ENCODE peak calls at places on chromosomes 11 and 22, in six cellular contexts. X is COR-L47; G is HS-27A; W is colonic mucosa; D is effector CD8-positive, alpha-beta T cell; H is memory B cell. F is an unnamed sample.

GRCh38 chr11:6443269-6444003 is 2.6 kb upstream of the HPX start:
- DNase-seq in W (peak; percentile 55), G (peak; percentile 23), H (peak; percentile 34), D (peak; percentile 41), X (no peak), F (peak; percentile 43)

GRCh38 chr11:82012276-82012675 is 721.4 kb downstream of the FAM181B start:
- DNase-seq in X (no peak), W (no peak), D (no peak), H (no peak), G (no peak), F (no peak)

GRCh38 chr11:61756147-61756451 is 3.7 kb downstream of the MYRF start:
- DNase-seq in G (no peak), W (no peak), H (no peak), X (no peak), D (no peak), F (no peak)

GRCh38 chr11:35907648-35908431 is 36.0 kb upstream of the LDLRAD3 start:
- DNase-seq in H (no peak), W (no peak), D (no peak), X (no peak), G (no peak), F (no peak)

GRCh38 chr11:44112083-44112865 is 16.8 kb downstream of the EXT2 start:
- DNase-seq in H (no peak), D (no peak), W (no peak), X (peak; percentile 76), G (no peak), F (no peak)

GRCh38 chr22:26687439-26687838 is 30.1 kb downstream of the MIAT start:
- DNase-seq in H (no peak), D (no peak), X (no peak), G (no peak), W (no peak), F (no peak)

GRCh38 chr22:19407649-19408606 is 23.6 kb downstream of the HIRA start:
- DNase-seq in W (peak; percentile 24), D (no peak), H (no peak), X (peak; percentile 70), G (no peak), F (no peak)

GRCh38 chr11:12390258-12390657 is 12.9 kb downstream of the PARVA start:
- DNase-seq in G (no peak), D (no peak), W (no peak), X (no peak), H (no peak), F (no peak)

GRCh38 chr11:48087974-48088681 is 107.8 kb downstream of the PTPRJ start:
- DNase-seq in H (no peak), X (peak; percentile 87), D (no peak), W (peak; percentile 84), G (no peak), F (no peak)

GRCh38 chr11:27313157-27313821 is 49.7 kb downstream of the CCDC34 start:
- DNase-seq in D (no peak), X (no peak), H (no peak), W (no peak), G (no peak), F (no peak)

GRCh38 chr11:14041565-14041964 is 79.0 kb downstream of the SPON1 start:
- DNase-seq in X (no peak), W (no peak), H (no peak), D (no peak), G (no peak), F (no peak)

GRCh38 chr11:106958506-106959248 is 59.6 kb downstream of the GUCY1A2 start:
- DNase-seq in G (no peak), D (no peak), H (no peak), X (no peak), W (no peak), F (no peak)

GRCh38 chr11:2434506-2435255 is 9.6 kb downstream of the TRPM5 start:
- DNase-seq in W (no peak), H (no peak), G (no peak), X (no peak), D (no peak), F (no peak)

GRCh38 chr11:35061516-35062440 is 77.2 kb upstream of the CD44 start:
- DNase-seq in W (no peak), D (no peak), H (no peak), G (no peak), X (peak; percentile 68), F (no peak)

GRCh38 chr11:70503878-70504240 is 105.5 kb downstream of the CTTN start:
- DNase-seq in H (no peak), X (peak; percentile 90), W (peak; percentile 36), G (no peak), D (no peak), F (no peak)

GRCh38 chr11:9757809-9758675 is 94.2 kb downstream of the SWAP70 start:
- DNase-seq in X (peak; percentile 80), H (peak; percentile 96), G (no peak), D (peak; percentile 88), W (peak; percentile 91), F (peak; percentile 89)

GRCh38 chr11:64152841-64153691 is 12.8 kb downstream of the MACROD1 start:
- DNase-seq in G (no peak), X (peak; percentile 40), W (peak; percentile 66), D (peak; percentile 56), H (peak; percentile 76), F (peak; percentile 49)

GRCh38 chr11:58318532-58318931 is 40.3 kb downstream of the OR5B17 start:
- DNase-seq in G (no peak), X (no peak), D (no peak), H (no peak), W (no peak), F (no peak)